ENCODE peak calls at places on chromosomes 1 and 21, in six cellular contexts. X is heart right ventricle, I is DND-41, J is NB4, F is lower leg skin, Z is Caco-2. K is an unnamed sample.

GRCh38 chr1:79322511-79323027 is 316.0 kb upstream of the ADGRL4 start:
- DNase-seq in J (no peak), F (no peak), Z (no peak), I (no peak), X (no peak), K (peak; percentile 18)

GRCh38 chr21:42670058-42670830 is 16.8 kb downstream of the PDE9A start:
- DNase-seq in Z (no peak), I (no peak), J (no peak), F (no peak), X (no peak), K (no peak)

GRCh38 chr1:41053324-41053723 is 31.8 kb upstream of the SLFNL1 start:
- DNase-seq in F (no peak), I (no peak), Z (no peak), X (no peak), J (peak; percentile 84), K (no peak)

GRCh38 chr1:233907139-233907538 is 2.7 kb downstream of the SLC35F3 start:
- DNase-seq in I (no peak), J (no peak), F (no peak), Z (no peak), X (no peak), K (no peak)

GRCh38 chr21:31557421-31557955 is 102.0 kb upstream of the SOD1 start:
- DNase-seq in J (no peak), F (no peak), Z (no peak), X (no peak), I (no peak), K (no peak)

GRCh38 chr1:192160186-192160585 is 1.9 kb downstream of the RGS18 start:
- DNase-seq in J (peak; percentile 65), Z (no peak), F (no peak), X (no peak), I (no peak), K (no peak)

GRCh38 chr1:109993885-109994284 is 9.3 kb downstream of the AHCYL1 start:
- DNase-seq in I (no peak), X (no peak), J (no peak), F (no peak), Z (no peak), K (no peak)

GRCh38 chr1:182215797-182216196 is 154.3 kb upstream of the ZNF648 start:
- DNase-seq in I (no peak), Z (no peak), X (no peak), F (no peak), J (no peak), K (peak; percentile 44)

GRCh38 chr1:57072775-57073174 is 107.0 kb upstream of the C8B start:
- DNase-seq in I (no peak), J (peak; percentile 10), Z (peak; percentile 27), F (no peak), X (no peak), K (no peak)

GRCh38 chr1:100757946-100758345 is 38.4 kb downstream of the VCAM1 start:
- DNase-seq in X (peak; percentile 21), F (no peak), I (no peak), Z (no peak), J (no peak), K (no peak)

GRCh38 chr1:221865808-221866207 is 123.9 kb upstream of the DUSP10 start:
- DNase-seq in Z (no peak), J (no peak), F (no peak), X (no peak), I (no peak), K (peak; percentile 91)

GRCh38 chr21:43333301-43334062 is 93.4 kb downstream of the SIK1 start:
- DNase-seq in F (no peak), J (no peak), X (peak; percentile 31), I (no peak), Z (peak; percentile 91), K (peak; percentile 86)

GRCh38 chr1:5810131-5810530 is 182.1 kb downstream of the NPHP4 start:
- DNase-seq in J (no peak), I (no peak), Z (no peak), F (no peak), X (no peak), K (no peak)

GRCh38 chr1:180270767-180271639 is 40.9 kb downstream of the LHX4 start:
- DNase-seq in X (no peak), Z (no peak), I (no peak), F (no peak), J (no peak), K (peak; percentile 62)

GRCh38 chr1:19432943-19433609 is 52.3 kb downstream of the CAPZB start:
- DNase-seq in X (no peak), J (no peak), I (no peak), Z (no peak), F (no peak), K (peak; percentile 76)

GRCh38 chr1:43987159-43988022 is 4.0 kb upstream of the CCDC24 start:
- DNase-seq in J (no peak), X (no peak), I (no peak), Z (no peak), F (no peak), K (no peak)

GRCh38 chr1:37391181-37391949 is 83.0 kb upstream of the ZC3H12A start:
- DNase-seq in X (no peak), Z (peak; percentile 5), J (peak; percentile 13), F (no peak), I (no peak), K (no peak)
- TF ChIP-seq CTCF in X (no peak), Z (no peak), J (no peak), F (no peak), I (no peak), K (no peak)

GRCh38 chr1:234926252-234926573 is 202.4 kb downstream of the TOMM20 start:
- DNase-seq in Z (no peak), X (no peak), F (no peak), I (no peak), J (no peak), K (no peak)
- H3K4me3 ChIP-seq in Z (no peak overlapping the region), X (no peak overlapping the region), F (no peak overlapping the region), I (no peak overlapping the region), J (no peak overlapping the region), K (no peak overlapping the region)

GRCh38 chr1:73811798-73812197 is 386.2 kb downstream of the LRRIQ3 start:
- DNase-seq in F (no peak), I (no peak), X (no peak), Z (no peak), J (no peak), K (no peak)

DNA sequence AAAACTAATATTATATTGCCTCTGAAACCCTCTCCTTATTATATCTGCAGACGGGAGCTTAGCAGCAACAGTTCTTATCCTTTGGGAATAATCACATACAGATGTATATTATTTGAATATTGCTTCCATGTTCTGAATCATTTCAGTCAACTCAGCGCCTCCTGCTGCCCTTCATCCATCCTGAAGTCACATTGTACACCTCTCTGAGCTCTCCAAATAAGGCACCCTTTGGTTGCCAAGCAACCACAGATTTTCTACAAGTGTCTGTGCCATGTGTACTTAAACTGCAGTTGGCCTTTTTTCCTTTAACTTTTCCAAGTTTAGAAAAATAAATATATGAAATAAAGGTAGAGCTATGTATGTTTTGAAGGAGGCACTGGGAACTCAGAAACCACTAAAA is 384.2 kb downstream of the LRRIQ3 start:
- DNase-seq in J (no peak), F (no peak), X (no peak), Z (no peak), I (no peak), K (peak; percentile 1)
- TF ChIP-seq CTCF in J (no peak), F (no peak), X (no peak), Z (no peak), I (no peak), K (no peak)

GRCh38 chr1:22673486-22674409 is 20.7 kb downstream of the C1QB start:
- DNase-seq in J (peak; percentile 38), I (no peak), Z (peak; percentile 64), F (no peak), X (peak; percentile 45), K (peak; percentile 87)
- H3K4me3 ChIP-seq in J (no peak overlapping the region), I (no peak overlapping the region), Z (no peak overlapping the region), F (no peak overlapping the region), X (no peak overlapping the region), K (no peak overlapping the region)